ENCODE peak calls at places on chromosomes 5 and 9, in four cellular contexts. One of them, this sample, is unnamed.

GRCh38 chr5:10288600-10289213 is 19.0 kb downstream of the CMBL start:
- DNase-seq in NCI-H774: peak
- DNase-seq in HT1080: no peak
- DNase-seq in RCC 7860: no peak
- DNase-seq in this sample: peak

GRCh38 chr5:172920447-172920849 is 38.8 kb upstream of the RPL26L1 start:
- DNase-seq in RCC 7860: peak
- DNase-seq in NCI-H774: no peak
- DNase-seq in HT1080: peak
- DNase-seq in this sample: no peak

GRCh38 chr5:108384741-108385140 is 2.8 kb upstream of the FBXL17 start:
- DNase-seq in HT1080: no peak
- DNase-seq in RCC 7860: no peak
- DNase-seq in NCI-H774: no peak
- DNase-seq in this sample: no peak

GRCh38 chr9:115229496-115229895 is 111.5 kb upstream of the TNC start:
- DNase-seq in RCC 7860: no peak
- DNase-seq in HT1080: no peak
- DNase-seq in NCI-H774: no peak
- DNase-seq in this sample: no peak

GRCh38 chr5:6833406-6833805 is 120.2 kb downstream of the TENT4A start:
- DNase-seq in RCC 7860: no peak
- DNase-seq in NCI-H774: no peak
- DNase-seq in HT1080: no peak
- DNase-seq in this sample: no peak

GRCh38 chr5:5721881-5722280 is 299.4 kb downstream of the ICE1 start:
- DNase-seq in HT1080: no peak
- DNase-seq in RCC 7860: no peak
- DNase-seq in NCI-H774: no peak
- DNase-seq in this sample: no peak

GRCh38 chr9:89116064-89116817 is 62.4 kb downstream of the SHC3 start:
- DNase-seq in HT1080: no peak
- DNase-seq in RCC 7860: no peak
- DNase-seq in NCI-H774: no peak
- DNase-seq in this sample: no peak

GRCh38 chr5:149370878-149371277 is 8.2 kb downstream of the IL17B start:
- DNase-seq in HT1080: no peak
- DNase-seq in RCC 7860: no peak
- DNase-seq in NCI-H774: no peak
- DNase-seq in this sample: no peak

GRCh38 chr5:141783599-141784296 is 94.5 kb downstream of the PCDH1 start:
- DNase-seq in HT1080: no peak
- DNase-seq in RCC 7860: peak
- DNase-seq in NCI-H774: no peak
- DNase-seq in this sample: no peak

GRCh38 chr5:160565376-160565775 is 143.7 kb downstream of the PTTG1 start:
- DNase-seq in RCC 7860: no peak
- DNase-seq in NCI-H774: no peak
- DNase-seq in HT1080: peak
- DNase-seq in this sample: no peak

This sample was measured in NCI-H1105 treated with DMSO at 0.1 percent for 48 hours.